ENCODE peak calls at places on chromosomes 5 and 9, in six cellular contexts. H, F, K, E, U and L are unnamed samples.

GRCh38 chr9:127104465-127105311 is 17.7 kb downstream of the ANGPTL2 start:
- DNase-seq in H (no peak), F (no peak), K (no peak), E (no peak), U (peak; percentile 80), L (peak; percentile 11)

GRCh38 chr9:78905387-78905786 is 608.5 kb downstream of the PSAT1 start:
- DNase-seq in H (no peak), F (no peak), K (no peak), E (no peak), U (no peak), L (no peak)

GRCh38 chr5:133253076-133253475 is 201.3 kb downstream of the HSPA4 start:
- DNase-seq in H (no peak), F (no peak), K (no peak), E (no peak), U (no peak), L (no peak)

GRCh38 chr9:103617046-103617445 is 477.1 kb upstream of the SMC2 start:
- DNase-seq in H (no peak), F (no peak), K (no peak), E (no peak), U (no peak), L (no peak)

GRCh38 chr5:1729641-1730486 is 69.8 kb downstream of the MRPL36 start:
- DNase-seq in H (no peak), F (peak; percentile 82), K (peak; percentile 48), E (no peak), U (no peak), L (no peak)

GRCh38 chr5:80414113-80414512 is 6.2 kb downstream of the ZFYVE16 start:
- DNase-seq in H (no peak), F (no peak), K (no peak), E (no peak), U (no peak), L (no peak)

GRCh38 chr9:5569891-5570290 is 59.0 kb upstream of the RIC1 start:
- DNase-seq in H (no peak), F (no peak), K (no peak), E (no peak), U (no peak), L (peak; percentile 20)

GRCh38 chr5:149767278-149767550 is 37.1 kb downstream of the PPARGC1B start:
- DNase-seq in H (no peak), F (no peak), K (no peak), E (no peak), U (no peak), L (no peak)

GRCh38 chr9:116421006-116421538 is 266.0 kb upstream of the TRIM32 start:
- DNase-seq in H (peak; percentile 67), F (no peak), K (no peak), E (no peak), U (no peak), L (peak; percentile 67)

GRCh38 chr5:141778683-141779082 is 96.7 kb upstream of the ARAP3 start:
- DNase-seq in H (no peak), F (no peak), K (no peak), E (no peak), U (no peak), L (no peak)

GRCh38 chr5:73766902-73767301 is 140.9 kb downstream of the ARHGEF28 start:
- DNase-seq in H (no peak), F (no peak), K (no peak), E (no peak), U (no peak), L (no peak)

GRCh38 chr5:84382363-84383295 is 2.1 kb downstream of the EDIL3 start:
- DNase-seq in H (no peak), F (no peak), K (peak; percentile 62), E (peak; percentile 20), U (peak; percentile 33), L (peak; percentile 63)

GRCh38 chr9:22117511-22118388 is 108.6 kb upstream of the CDKN2B start:
- DNase-seq in H (no peak), F (no peak), K (no peak), E (no peak), U (no peak), L (no peak)

GRCh38 chr5:94890907-94891306 is 272.4 kb downstream of the SLF1 start:
- DNase-seq in H (no peak), F (no peak), K (no peak), E (no peak), U (no peak), L (no peak)

GRCh38 chr9:115158666-115159481 is 40.9 kb upstream of the TNC start:
- DNase-seq in H (no peak), F (no peak), K (peak; percentile 73), E (no peak), U (no peak), L (no peak)

DNA sequence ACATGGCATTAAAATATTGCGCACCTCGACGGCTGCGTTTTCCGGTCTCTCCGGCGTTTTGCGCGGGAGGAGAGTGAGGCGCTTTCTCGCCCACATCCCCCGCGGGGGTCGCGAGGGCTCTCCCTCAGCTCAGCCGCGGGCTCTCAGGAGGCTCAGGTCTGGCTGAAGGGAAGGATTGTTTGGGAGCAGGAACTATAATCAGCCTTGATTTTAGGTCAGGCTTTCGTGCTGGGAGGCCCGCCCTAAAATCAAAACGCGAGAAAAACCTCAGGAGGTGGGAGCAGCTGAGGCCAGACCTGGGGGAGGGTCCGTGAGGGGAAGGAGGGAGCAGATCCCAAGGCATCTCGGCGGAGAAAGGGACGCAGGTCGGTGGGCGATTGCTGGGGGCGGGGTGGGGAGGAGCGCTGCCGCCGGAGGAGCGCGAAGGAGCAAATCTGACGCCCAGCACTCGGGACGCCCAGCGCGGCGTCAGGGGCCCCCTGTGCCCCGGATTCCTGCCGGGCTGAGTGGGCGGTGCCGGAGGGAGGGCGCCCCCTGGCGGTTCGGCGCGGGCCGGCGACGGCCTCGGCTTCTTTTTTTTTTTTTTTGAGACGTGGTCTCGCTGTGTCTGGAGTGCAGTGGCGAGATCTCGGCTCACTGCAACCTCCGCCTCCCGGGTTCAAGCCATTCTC is 18.7 kb upstream of the RNF130 start:
- DNase-seq in H (peak; percentile 80), F (no peak), K (peak; percentile 84), E (peak; percentile 81), U (peak; percentile 49), L (peak; percentile 84)
- TF ChIP-seq POLR2A in H (no peak), F (no peak), K (no peak), E (no peak), U (no peak), L (no peak)

DNA sequence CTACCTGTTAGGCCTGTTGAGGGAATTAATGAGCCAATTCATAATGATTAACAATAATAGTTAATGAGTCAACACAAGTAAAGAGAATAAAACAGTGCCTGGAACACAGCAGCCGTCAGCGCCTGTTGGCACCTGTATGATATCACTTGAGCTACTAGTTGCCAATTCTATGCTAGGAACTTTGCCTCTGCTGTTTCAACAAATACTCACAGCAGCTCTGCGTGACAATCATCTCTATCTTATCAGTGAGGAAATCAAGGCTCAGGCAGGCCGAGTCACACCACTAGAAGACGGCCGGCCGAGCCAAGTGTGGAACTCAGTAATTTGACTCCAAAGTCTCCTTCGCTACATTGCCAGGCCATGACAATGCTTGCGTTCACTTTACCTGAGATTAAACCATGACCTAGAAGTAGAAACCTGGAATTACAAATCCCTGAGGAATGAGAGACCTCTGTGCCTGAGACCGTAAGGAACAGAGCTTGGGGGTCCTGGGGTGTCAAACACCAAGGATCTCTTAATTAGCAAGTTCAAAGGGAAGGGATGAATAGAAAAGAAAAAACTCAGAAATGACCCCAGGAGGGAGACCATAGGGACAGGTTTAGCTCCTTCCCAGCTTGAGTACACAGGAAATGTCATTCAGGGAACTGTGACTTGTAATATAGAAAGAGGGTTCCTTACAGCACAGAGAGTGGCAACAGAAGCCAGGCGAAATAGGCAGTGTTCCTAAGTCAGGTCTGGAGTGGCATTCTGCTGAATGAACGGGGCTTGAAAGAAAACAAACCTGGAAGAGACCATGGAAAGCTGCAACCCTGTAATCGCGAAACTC is 109.1 kb downstream of the SUSD1 start:
- DNase-seq in H (peak; percentile 29), F (no peak), K (peak; percentile 67), E (no peak), U (peak; percentile 52), L (peak; percentile 9)
- TF ChIP-seq POLR2A in H (no peak), F (no peak), K (no peak), E (no peak), U (no peak), L (no peak)

GRCh38 chr9:136539427-136540412 is 6.1 kb downstream of the NOTCH1 start:
- DNase-seq in H (peak; percentile 94), F (peak; percentile 99), K (peak; percentile 96), E (no peak), U (peak; percentile 71), L (peak; percentile 22)
- TF ChIP-seq POLR2A in H (peak; percentile 22), F (peak; percentile 28), K (peak; percentile 51), E (no peak), U (no peak), L (no peak)

GRCh38 chr9:128785427-128785826 is 1.6 kb upstream of the TBC1D13 start:
- DNase-seq in H (no peak), F (no peak), K (no peak), E (no peak), U (no peak), L (no peak)

GRCh38 chr9:128790536-128790935 is 3.5 kb downstream of the TBC1D13 start:
- DNase-seq in H (no peak), F (no peak), K (no peak), E (no peak), U (no peak), L (no peak)

GRCh38 chr9:128788445-128788844 is 1.4 kb downstream of the TBC1D13 start:
- DNase-seq in H (no peak), F (no peak), K (no peak), E (no peak), U (no peak), L (no peak)

GRCh38 chr9:128787583-128788156 is 617 bp downstream of the TBC1D13 start:
- DNase-seq in H (peak; percentile 36), F (no peak), K (no peak), E (peak; percentile 32), U (no peak), L (peak; percentile 26)

DNA sequence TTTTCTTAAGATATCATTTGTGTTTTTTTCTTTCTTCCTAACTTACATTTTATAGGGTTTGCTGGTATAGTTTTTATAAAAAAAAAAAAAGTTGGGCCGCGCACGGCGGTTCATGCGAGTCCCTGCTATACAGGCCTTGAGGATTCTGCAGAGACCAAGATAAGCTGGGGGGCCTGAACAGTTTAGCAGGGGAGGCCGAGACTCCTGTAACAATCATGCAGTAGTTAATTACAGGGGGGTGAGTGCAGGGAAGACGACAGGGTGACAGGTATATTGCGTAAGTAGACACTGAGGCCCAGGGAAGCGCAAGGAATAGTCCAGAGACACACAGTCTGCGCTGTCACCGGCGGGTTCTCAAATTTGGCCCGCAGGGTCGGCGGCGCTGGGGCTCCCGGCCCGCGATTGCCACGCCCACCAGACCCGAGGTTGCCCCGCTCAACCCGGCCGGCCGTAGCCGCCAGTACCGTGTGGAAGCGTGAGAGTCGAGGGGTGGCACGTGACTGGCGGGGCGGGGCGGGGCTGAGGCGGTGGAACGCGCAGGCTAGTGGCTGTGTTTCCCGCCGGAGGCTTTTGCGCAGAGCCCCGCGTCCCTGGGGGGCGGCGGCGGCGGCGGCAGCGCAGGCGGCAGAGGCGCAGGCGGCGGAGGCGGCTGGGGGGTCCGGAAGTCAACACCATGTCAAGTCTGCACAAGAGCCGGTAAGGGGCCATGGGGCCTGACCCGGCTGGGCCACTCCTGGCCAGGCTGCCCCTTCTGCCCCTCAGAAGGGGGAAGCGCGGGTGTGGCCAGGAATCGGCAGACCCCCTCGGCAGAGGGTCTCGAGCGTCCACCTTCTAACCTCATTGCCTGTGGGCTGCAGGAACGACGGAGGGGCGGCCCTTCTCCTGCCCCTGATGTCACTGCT is at the start of gene TBC1D13:
- DNase-seq in H (peak; percentile 92), F (no peak), K (peak; percentile 95), E (peak; percentile 95), U (peak; percentile 81), L (peak; percentile 93)
- TF ChIP-seq POLR2A in H (peak; percentile 81), F (no peak), K (peak; percentile 18), E (peak; percentile 80), U (peak; percentile 35), L (peak; percentile 61)